ENCODE peak calls at places on chromosomes 7 and 10, in five cellular contexts. E, S, R, C and L are unnamed samples.

GRCh38 chr7:137846588-137847417 is at the start of gene DGKI:
- DNase-seq in C (peak), E (no peak), R (no peak), S (peak), L (no peak)

GRCh38 chr10:21523557-21524008 is 1.9 kb downstream of the SKIDA1 start:
- DNase-seq in E (no peak), S (no peak), C (peak), R (no peak), L (no peak)

GRCh38 chr7:45863715-45864114 is 9.2 kb downstream of the CCDC201 start:
- DNase-seq in S (no peak), C (no peak), R (no peak), E (no peak), L (no peak)

GRCh38 chr7:93212881-93213280 is 13.4 kb downstream of the HEPACAM2 start:
- DNase-seq in C (no peak), E (no peak), S (no peak), R (no peak), L (no peak)

GRCh38 chr10:13921941-13922340 is 335.2 kb downstream of the PRPF18 start:
- DNase-seq in E (no peak), S (no peak), R (no peak), C (no peak), L (no peak)

GRCh38 chr7:2008101-2008935 is 224.4 kb downstream of the MAD1L1 start:
- DNase-seq in E (no peak), R (no peak), S (no peak), C (peak), L (peak)

GRCh38 chr7:48035301-48035966 is at the start of gene C7orf57:
- DNase-seq in R (peak), C (peak), E (peak), S (peak), L (peak)

GRCh38 chr7:151308791-151309190 is 32.8 kb upstream of the NUB1 start:
- DNase-seq in R (no peak), E (no peak), S (no peak), C (no peak), L (no peak)

GRCh38 chr10:63515002-63515763 is 6.0 kb upstream of the REEP3 start:
- DNase-seq in S (no peak), E (no peak), R (no peak), C (no peak), L (no peak)

GRCh38 chr10:103204353-103205255 is 11.5 kb upstream of the NT5C2 start:
- DNase-seq in S (no peak), C (peak), E (no peak), R (no peak), L (no peak)

GRCh38 chr7:158569858-158570239 is 17.8 kb downstream of the PTPRN2 start:
- DNase-seq in S (no peak), E (no peak), C (no peak), R (no peak), L (no peak)

GRCh38 chr7:44490351-44491200 is at the start of gene NUDCD3:
- DNase-seq in C (peak), S (peak), E (peak), R (peak), L (peak)
- TF ChIP-seq POLR2A in C (peak), S (peak), E (peak), R (peak), L (peak)

GRCh38 chr7:152704796-152705384 is 28.9 kb upstream of the XRCC2 start:
- DNase-seq in S (no peak), E (no peak), R (no peak), C (no peak), L (no peak)

DNA sequence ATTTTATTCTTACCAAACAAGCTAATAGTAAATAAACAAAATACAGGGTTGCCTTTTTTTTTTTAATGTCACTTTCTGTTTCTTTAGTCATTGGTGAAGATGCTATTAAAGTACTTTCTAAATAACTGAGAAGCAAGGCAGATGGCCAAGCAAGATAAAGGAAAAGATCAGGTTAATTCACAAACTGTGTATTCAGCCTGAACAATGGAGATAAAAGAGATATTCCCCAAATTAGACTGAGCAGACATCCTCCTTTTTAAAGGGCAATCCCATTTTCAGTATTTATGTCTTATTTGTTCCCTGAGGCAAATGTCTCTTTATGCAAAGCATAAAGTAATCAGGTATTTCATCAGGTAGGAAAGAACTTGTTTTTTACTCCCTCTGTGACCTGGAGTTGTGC is 23.2 kb upstream of the XRCC2 start:
- DNase-seq in R (no peak), C (no peak), S (no peak), E (no peak), L (no peak)
- TF ChIP-seq POLR2A in R (no peak), C (no peak), S (no peak), E (no peak), L (no peak)

GRCh38 chr10:59781511-59781910 is 28.3 kb upstream of the MRLN start:
- DNase-seq in E (no peak), S (no peak), R (no peak), C (no peak), L (no peak)
- TF ChIP-seq POLR2A in E (no peak), S (no peak), R (no peak), C (no peak), L (no peak)

GRCh38 chr10:5976689-5977470 is 463 bp downstream of the IL15RA start:
- DNase-seq in S (peak), E (peak), R (peak), C (peak), L (peak)

GRCh38 chr10:5971886-5972285 is 5.5 kb downstream of the IL15RA start:
- DNase-seq in C (no peak), S (no peak), E (no peak), R (peak), L (no peak)

GRCh38 chr10:5977471-5978370 is at the start of gene IL15RA:
- DNase-seq in E (peak), S (peak), C (peak), R (peak), L (peak)

GRCh38 chr10:5973069-5973468 is 4.3 kb downstream of the IL15RA start:
- DNase-seq in S (no peak), E (no peak), R (peak), C (no peak), L (no peak)

GRCh38 chr10:5975641-5976473 is 1.5 kb downstream of the IL15RA start:
- DNase-seq in E (peak), S (peak), C (peak), R (peak), L (no peak)
- TF ChIP-seq POLR2A in E (no peak), S (no peak), C (no peak), R (peak), L (no peak)